ENCODE peak calls at places on chromosome 18, in seven cellular contexts. H, S, V, I, W, P and O are unnamed samples.

GRCh38 chr18:58316400-58316942 is 272.4 kb downstream of the NEDD4L start:
- DNase-seq in V (no peak), W (no peak), I (no peak), P (no peak), H (no peak), S (no peak), O (no peak)

GRCh38 chr18:71327443-71328120 is 1038.7 kb downstream of the SOCS6 start:
- DNase-seq in V (no peak), W (no peak), P (no peak), H (no peak), S (no peak), I (no peak), O (no peak)

GRCh38 chr18:63082661-63083531 is 236.7 kb downstream of the BCL2 start:
- DNase-seq in V (peak; percentile 42), I (no peak), P (no peak), W (no peak), H (no peak), S (peak; percentile 49), O (peak; percentile 91)

GRCh38 chr18:76721207-76721996 is 101.0 kb upstream of the ZNF236 start:
- DNase-seq in W (no peak), H (no peak), V (no peak), P (no peak), S (no peak), I (no peak), O (no peak)

GRCh38 chr18:12271376-12272235 is 17.4 kb downstream of the CIDEA start:
- DNase-seq in I (peak; percentile 83), P (peak; percentile 77), V (peak; percentile 89), W (peak; percentile 74), H (peak; percentile 65), S (peak; percentile 85), O (peak; percentile 84)

GRCh38 chr18:61694236-61694635 is 198.6 kb downstream of the RNF152 start:
- DNase-seq in P (no peak), H (no peak), V (peak; percentile 63), W (no peak), I (no peak), S (no peak), O (no peak)

GRCh38 chr18:7568426-7568825 is 1.3 kb downstream of the PTPRM start:
- DNase-seq in H (peak; percentile 79), V (peak; percentile 15), I (no peak), S (no peak), P (peak; percentile 83), W (peak; percentile 62), O (peak; percentile 30)

GRCh38 chr18:31185551-31185950 is 22.9 kb upstream of the DSC1 start:
- DNase-seq in W (no peak), I (no peak), V (no peak), H (no peak), P (no peak), S (no peak), O (no peak)

GRCh38 chr18:73352546-73352945 is 484.8 kb upstream of the NETO1 start:
- DNase-seq in V (peak; percentile 29), H (no peak), I (no peak), P (peak; percentile 65), S (no peak), W (no peak), O (peak; percentile 9)

GRCh38 chr18:63317982-63318881 is 1.3 kb downstream of the BCL2 start:
- DNase-seq in H (peak; percentile 45), P (peak; percentile 65), S (peak; percentile 14), W (peak; percentile 71), I (peak; percentile 80), V (no peak), O (no peak)

GRCh38 chr18:35143615-35144596 is 96.9 kb upstream of the ZNF397 start:
- DNase-seq in W (no peak), P (peak; percentile 27), H (peak; percentile 17), I (peak; percentile 34), V (peak; percentile 69), S (peak; percentile 19), O (peak; percentile 65)

GRCh38 chr18:22551536-22552151 is 133.9 kb upstream of the CTAGE1 start:
- DNase-seq in H (no peak), P (no peak), I (no peak), S (peak; percentile 84), V (peak; percentile 91), W (no peak), O (peak; percentile 90)

GRCh38 chr18:12703714-12704113 is 872 bp downstream of the PSMG2 start:
- DNase-seq in S (peak; percentile 26), P (no peak), W (no peak), V (peak; percentile 41), H (no peak), I (no peak), O (no peak)

GRCh38 chr18:68660355-68661183 is 54.3 kb downstream of the TMX3 start:
- DNase-seq in I (peak; percentile 11), V (peak; percentile 78), W (no peak), H (no peak), S (peak; percentile 32), P (no peak), O (peak; percentile 61)

GRCh38 chr18:76886112-76886511 is 63.8 kb downstream of the ZNF236 start:
- DNase-seq in P (no peak), I (no peak), W (no peak), V (no peak), H (no peak), S (no peak), O (no peak)

GRCh38 chr18:62768172-62768943 is 53.0 kb downstream of the PHLPP1 start:
- DNase-seq in S (no peak), V (no peak), H (no peak), I (no peak), W (no peak), P (no peak), O (no peak)

GRCh38 chr18:6775702-6776101 is 46.2 kb downstream of the ARHGAP28 start:
- DNase-seq in I (no peak), W (no peak), V (no peak), P (no peak), S (no peak), H (no peak), O (no peak)

GRCh38 chr18:38545071-38545470 is 979.5 kb upstream of the CELF4 start:
- DNase-seq in W (no peak), S (no peak), V (no peak), H (no peak), P (peak; percentile 6), I (peak; percentile 9), O (peak; percentile 81)

GRCh38 chr18:45839415-45840395 is 14.2 kb downstream of the SIGLEC15 start:
- DNase-seq in V (peak; percentile 86), I (no peak), W (no peak), P (no peak), H (no peak), S (no peak), O (peak; percentile 71)
- TF ChIP-seq CTCF in V (peak; percentile 86), I (peak; percentile 23), W (peak; percentile 42), P (peak; percentile 28), H (peak; percentile 59), S (no peak), O (peak; percentile 48)

DNA sequence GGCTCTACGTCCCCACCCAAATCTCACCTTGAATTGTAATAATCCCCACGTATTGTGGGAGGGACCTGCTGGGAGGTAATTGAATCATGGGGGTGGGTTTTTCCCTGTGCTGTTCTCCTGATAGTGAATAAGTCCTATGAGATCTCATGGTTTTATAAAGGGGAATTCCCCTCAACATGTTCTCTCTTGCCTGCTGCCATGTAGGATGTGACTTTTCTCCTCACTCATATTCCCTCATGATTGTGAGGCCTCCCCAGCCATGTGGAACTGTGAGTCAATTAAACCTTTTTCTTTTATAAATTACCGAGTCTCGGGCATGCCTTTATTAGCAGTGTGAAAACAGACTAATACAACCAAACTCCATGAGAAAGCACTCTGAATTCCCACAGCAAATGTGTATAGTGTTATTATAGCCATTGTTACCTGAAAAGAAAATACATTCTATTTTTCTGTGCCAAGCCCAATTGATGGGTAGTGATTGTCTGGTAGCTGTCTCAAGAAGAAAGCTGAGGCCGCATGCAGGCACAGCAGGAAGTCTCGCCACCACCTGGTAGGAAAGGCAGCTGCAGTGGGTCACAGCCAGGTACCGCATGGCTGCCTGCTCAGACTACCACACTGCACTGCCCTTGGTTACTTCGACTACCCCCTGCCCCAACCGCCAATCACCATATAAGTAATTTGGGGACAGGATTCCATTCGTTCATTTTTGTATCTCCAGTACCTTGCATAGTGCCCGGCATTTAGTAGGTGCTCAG is 10.3 kb upstream of the ZBTB7C start:
- DNase-seq in P (no peak), H (no peak), I (no peak), S (no peak), V (no peak), W (no peak), O (no peak)
- TF ChIP-seq CTCF in P (no peak), H (peak; percentile 36), I (no peak), S (no peak), V (no peak), W (no peak), O (no peak)

DNA sequence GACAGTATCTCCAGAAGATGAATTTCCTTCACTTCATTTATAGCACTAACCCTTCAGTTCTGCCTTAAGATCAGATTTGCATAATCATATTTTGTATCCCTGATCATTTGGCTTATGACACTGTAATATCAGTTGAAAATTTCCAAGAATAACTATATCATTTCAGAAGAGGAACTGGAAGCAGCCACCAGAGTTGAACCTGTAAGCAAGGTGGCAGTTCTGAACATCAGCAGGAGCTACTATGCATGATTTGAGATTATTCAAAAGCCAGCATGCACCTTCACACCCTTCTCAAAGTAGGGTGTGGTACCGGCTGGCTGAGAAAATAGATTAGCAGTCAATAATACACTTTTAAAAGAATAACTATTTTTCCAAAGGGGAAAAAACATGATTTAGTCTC is 328.2 kb downstream of the DLGAP1 start:
- DNase-seq in V (no peak), I (no peak), H (no peak), S (no peak), W (no peak), P (no peak), O (no peak)
- TF ChIP-seq CTCF in V (no peak), I (no peak), H (no peak), S (no peak), W (no peak), P (no peak), O (no peak)

DNA sequence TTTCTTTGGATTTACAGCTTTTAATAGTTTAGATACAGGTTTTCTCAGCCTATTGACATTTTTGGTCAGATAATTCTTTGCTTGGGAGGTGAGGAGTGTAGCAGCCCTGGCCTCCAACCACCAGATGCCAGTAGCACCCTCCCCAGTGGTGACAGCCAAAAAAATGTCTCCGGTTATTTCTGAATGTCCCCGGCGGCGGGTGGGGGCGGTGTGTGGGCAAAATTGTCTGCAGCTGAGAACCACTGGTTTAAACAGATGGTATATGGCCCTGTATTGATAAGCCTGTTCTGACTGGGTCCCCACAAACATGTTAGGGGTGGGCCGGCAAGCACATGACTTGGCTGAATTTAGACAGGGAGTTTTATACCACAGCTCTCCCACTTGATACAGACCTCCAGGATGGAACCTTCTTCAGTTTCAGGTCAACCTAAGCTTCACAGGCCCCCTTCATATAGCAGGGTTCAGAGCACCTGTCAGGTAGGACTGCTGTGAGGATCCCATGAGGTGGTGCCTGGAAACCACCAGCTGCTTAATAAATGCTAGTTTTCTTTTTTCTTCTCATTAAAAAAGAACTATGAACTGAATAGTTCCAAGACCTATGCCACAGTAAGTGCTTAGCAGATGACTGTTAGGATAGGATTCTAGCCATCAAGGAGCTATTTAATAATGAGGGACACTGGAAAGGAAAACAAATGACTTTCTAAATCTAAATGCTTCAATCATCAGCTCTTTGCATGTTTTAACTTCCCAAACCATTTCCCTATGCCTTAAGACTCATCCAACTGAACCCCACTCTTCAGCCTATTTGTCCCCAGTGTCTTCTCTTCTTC is 18.1 kb downstream of the LPIN2 start:
- DNase-seq in I (peak; percentile 60), V (no peak), P (no peak), H (no peak), W (no peak), S (no peak), O (no peak)
- TF ChIP-seq CTCF in I (peak; percentile 68), V (peak; percentile 21), P (no peak), H (peak; percentile 29), W (peak; percentile 48), S (no peak), O (no peak)